ENCODE peak calls at places on chromosome 13, in five cellular contexts. F is colonic mucosa; N is activated CD4-positive, CD25-positive, alpha-beta regulatory T cell treated with anti-CD3 and anti-CD28 coated beads, Interleukin-2, amount 50 U/mL, for 16 hours; B is ELR; T is Daoy. E is an unnamed sample.

GRCh38 chr13:100532090-100532766 is 56.4 kb downstream of the GGACT start:
- DNase-seq in F (no peak), N (no peak), B (no peak), T (no peak), E (no peak)

GRCh38 chr13:42628666-42629065 is 54.7 kb downstream of the TNFSF11 start:
- DNase-seq in F (no peak), N (no peak), B (no peak), T (no peak), E (no peak)

GRCh38 chr13:35787937-35788336 is 311.4 kb upstream of the MAB21L1 start:
- DNase-seq in F (no peak), N (no peak), B (no peak), T (no peak), E (no peak)

GRCh38 chr13:86757236-86757978 is 913.8 kb upstream of the SLITRK5 start:
- DNase-seq in F (no peak), N (no peak), B (peak; percentile 37), T (peak; percentile 46), E (no peak)

GRCh38 chr13:98301721-98302120 is 124.7 kb upstream of the RNF113B start:
- DNase-seq in F (no peak), N (no peak), B (no peak), T (peak; percentile 29), E (no peak)

GRCh38 chr13:37102896-37103295 is 2.6 kb downstream of the CSNK1A1L start:
- DNase-seq in F (no peak), N (no peak), B (no peak), T (no peak), E (no peak)

GRCh38 chr13:49536144-49536873 is 40.6 kb downstream of the PHF11 start:
- DNase-seq in F (no peak), N (no peak), B (no peak), T (no peak), E (no peak)

GRCh38 chr13:104773775-104774174 is 1707.6 kb upstream of the SLC10A2 start:
- DNase-seq in F (no peak), N (no peak), B (peak; percentile 55), T (no peak), E (peak; percentile 52)

GRCh38 chr13:44974056-44974798 is 15.0 kb downstream of the NUFIP1 start:
- DNase-seq in F (no peak), N (no peak), B (peak; percentile 42), T (peak; percentile 19), E (no peak)

GRCh38 chr13:59689057-59689456 is 474.7 kb downstream of the DIAPH3 start:
- DNase-seq in F (no peak), N (no peak), B (no peak), T (no peak), E (no peak)

GRCh38 chr13:60733933-60734332 is 336.9 kb downstream of the TDRD3 start:
- DNase-seq in F (no peak), N (no peak), B (no peak), T (no peak), E (no peak)

GRCh38 chr13:111547726-111548273 is 227.4 kb downstream of the TEX29 start:
- DNase-seq in F (no peak), N (no peak), B (no peak), T (no peak), E (no peak)

GRCh38 chr13:56561327-56561726 is 579.4 kb upstream of the PRR20A start:
- DNase-seq in F (no peak), N (no peak), B (no peak), T (no peak), E (peak; percentile 31)

GRCh38 chr13:36166051-36166450 is 34.9 kb upstream of the DCLK1 start:
- DNase-seq in F (no peak), N (no peak), B (no peak), T (no peak), E (no peak)

GRCh38 chr13:106581268-106581667 is 13.3 kb upstream of the ARGLU1 start:
- DNase-seq in F (no peak), N (no peak), B (no peak), T (no peak), E (no peak)